ENCODE peak calls at places on chromosome 2, in four cellular contexts. A is uterus, B is esophagus squamous epithelium, Z is heart left ventricle. H is an unnamed sample.

GRCh38 chr2:24080721-24081120 is 3.9 kb downstream of the TP53I3 start:
- DNase-seq in Z (no peak), B (no peak), A (no peak), H (no peak)

GRCh38 chr2:21288299-21288698 is 164.5 kb downstream of the TDRD15 start:
- DNase-seq in Z (no peak), B (no peak), A (no peak), H (no peak)

GRCh38 chr2:37870829-37871228 is 54.3 kb upstream of the RMDN2 start:
- DNase-seq in A (peak; percentile 58), B (no peak), Z (no peak), H (no peak)

GRCh38 chr2:227416669-227417068 is 28.9 kb upstream of the SCYGR1 start:
- DNase-seq in Z (no peak), A (no peak), B (no peak), H (no peak)

GRCh38 chr2:241514986-241515737 is 6.8 kb upstream of the STK25 start:
- DNase-seq in A (no peak), Z (no peak), B (no peak), H (no peak)

GRCh38 chr2:201730651-201731280 is 32.3 kb upstream of the MPP4 start:
- DNase-seq in A (no peak), B (no peak), Z (no peak), H (no peak)

GRCh38 chr2:40096360-40096759 is 317.3 kb upstream of the THUMPD2 start:
- DNase-seq in B (no peak), Z (no peak), A (no peak), H (no peak)

GRCh38 chr2:165793779-165794519 is at the start of gene GALNT3:
- DNase-seq in A (peak; percentile 14), Z (no peak), B (peak; percentile 12), H (peak; percentile 92)

GRCh38 chr2:205681836-205682238 is 464 bp upstream of the NRP2 start:
- DNase-seq in A (peak; percentile 46), Z (no peak), B (no peak), H (no peak)
- H3K4me1 ChIP-seq in A (no peaks in the 10 kb centered on the region), Z (peaks cover 37% of the 10 kb centered on the region), B (peaks cover 2% of the 10 kb centered on the region), H (no peaks in the 10 kb centered on the region)

DNA sequence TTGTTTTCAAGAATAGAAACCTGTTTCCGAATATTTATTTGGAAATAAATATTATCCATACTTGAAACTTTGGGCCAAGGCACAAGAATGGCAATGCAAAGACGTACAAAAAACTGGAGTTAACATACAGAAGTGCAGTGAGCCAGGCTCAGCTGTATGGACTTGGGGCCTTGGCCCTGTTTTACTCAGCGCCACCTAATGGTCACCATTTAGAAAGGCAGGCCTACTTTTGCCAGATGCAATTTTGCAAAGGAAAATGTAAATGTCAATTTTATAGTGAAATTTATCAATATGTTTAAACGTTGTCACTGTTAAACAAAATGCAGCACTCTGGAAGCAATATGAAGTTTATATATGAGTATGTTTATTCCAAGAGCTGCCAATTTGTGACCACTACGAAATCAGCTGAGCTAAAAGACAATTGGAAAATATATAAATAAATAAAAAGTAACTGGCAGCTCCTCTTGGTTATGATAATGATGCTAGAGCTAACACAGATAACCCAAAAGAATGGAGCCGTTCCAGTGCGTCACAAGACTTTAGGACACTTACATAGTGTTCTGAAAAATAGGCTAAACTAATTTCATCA is 155.0 kb downstream of the ARHGAP15 start:
- DNase-seq in Z (no peak), A (no peak), B (no peak), H (no peak)
- TF ChIP-seq CTCF in Z (peak; percentile 57), A (no peak), B (peak; percentile 28), H (peak; percentile 19)

GRCh38 chr2:126858436-126858835 is 40.3 kb upstream of the TEX51 start:
- DNase-seq in A (no peak), B (no peak), Z (no peak), H (peak; percentile 25)

GRCh38 chr2:126858991-126859390 is 39.7 kb upstream of the TEX51 start:
- DNase-seq in A (no peak), Z (no peak), B (no peak), H (peak; percentile 17)

GRCh38 chr2:126856403-126856802 is 42.3 kb upstream of the TEX51 start:
- DNase-seq in Z (no peak), B (no peak), A (no peak), H (peak; percentile 18)

GRCh38 chr2:126858013-126858412 is 40.7 kb upstream of the TEX51 start:
- DNase-seq in Z (no peak), A (no peak), B (no peak), H (no peak)

GRCh38 chr2:126857502-126857901 is 41.2 kb upstream of the TEX51 start:
- DNase-seq in A (no peak), B (no peak), Z (no peak), H (peak; percentile 4)
- H3K4me1 ChIP-seq in A (no peaks in the 10 kb centered on the region), B (no peaks in the 10 kb centered on the region), Z (no peaks in the 10 kb centered on the region), H (no peaks in the 10 kb centered on the region)

GRCh38 chr2:238160206-238161129 is 1.7 kb downstream of the ERFE start:
- DNase-seq in Z (peak; percentile 28), B (no peak), A (no peak), H (no peak)
- TF ChIP-seq CTCF in Z (peak; percentile 21), B (no peak), A (no peak), H (no peak)

GRCh38 chr2:63050916-63051794 is 525 bp downstream of the OTX1 start:
- DNase-seq in A (no peak), B (no peak), Z (no peak), H (no peak)
- H3K4me1 ChIP-seq in A (peaks cover 16% of the 10 kb centered on the region), B (peaks cover 52% of the 10 kb centered on the region), Z (peaks cover 60% of the 10 kb centered on the region), H (peaks cover 10% of the 10 kb centered on the region)

GRCh38 chr2:84925724-84926376 is 20.4 kb downstream of the TMSB10 start:
- DNase-seq in Z (peak; percentile 95), A (peak; percentile 90), B (peak; percentile 76), H (peak; percentile 97)
- TF ChIP-seq CTCF in Z (peak; percentile 99), A (peak; percentile 92), B (peak; percentile 98), H (peak; percentile 98)

GRCh38 chr2:190446750-190447516 is 38.8 kb downstream of the MFSD6 start:
- DNase-seq in B (no peak), Z (no peak), A (no peak), H (no peak)
- H3K4me1 ChIP-seq in B (peaks cover 7% of the 10 kb centered on the region), Z (peaks cover 49% of the 10 kb centered on the region), A (no peaks in the 10 kb centered on the region), H (peaks cover 20% of the 10 kb centered on the region)

GRCh38 chr2:74333175-74333574 is 10.0 kb downstream of the SLC4A5 start:
- DNase-seq in A (no peak), Z (no peak), B (no peak), H (no peak)
- TF ChIP-seq CTCF in A (no peak), Z (peak; percentile 50), B (peak; percentile 16), H (no peak)

GRCh38 chr2:144253743-144254142 is 266.2 kb downstream of the ZEB2 start:
- DNase-seq in Z (no peak), A (no peak), B (no peak), H (no peak)
- H3K4me1 ChIP-seq in Z (no peaks in the 10 kb centered on the region), A (no peaks in the 10 kb centered on the region), B (no peaks in the 10 kb centered on the region), H (no peaks in the 10 kb centered on the region)

H was measured in lung.